ENCODE peak calls at places on chromosome 15, in six cellular contexts. V is H1, X is HepG2, M is GM12891, Y is K562, Q is GM12878. U is an unnamed sample.

GRCh38 chr15:89808160-89808870 is 6.3 kb downstream of the ANPEP start:
- DNase-seq in V (no peak), X (no peak), M (no peak), Y (no peak), Q (no peak), U (no peak)

GRCh38 chr15:40333922-40334492 is 6.7 kb downstream of the CCDC9B start:
- DNase-seq in V (no peak), X (no peak), M (no peak), Y (peak; percentile 43), Q (no peak), U (no peak)

GRCh38 chr15:60912984-60913697 is 316.0 kb downstream of the RORA start:
- DNase-seq in V (no peak), X (no peak), M (no peak), Y (no peak), Q (no peak), U (no peak)

GRCh38 chr15:60727661-60728060 is 248.7 kb upstream of the ICE2 start:
- DNase-seq in V (no peak), X (no peak), M (no peak), Y (no peak), Q (no peak), U (no peak)

GRCh38 chr15:58425185-58425584 is 6.6 kb upstream of the LIPC start:
- DNase-seq in V (no peak), X (no peak), M (no peak), Y (no peak), Q (no peak), U (no peak)

GRCh38 chr15:68449389-68449788 is 17.4 kb upstream of the ITGA11 start:
- DNase-seq in V (no peak), X (no peak), M (no peak), Y (no peak), Q (no peak), U (no peak)

GRCh38 chr15:65050270-65050669 is 5.1 kb downstream of the SLC51B start:
- DNase-seq in V (no peak), X (no peak), M (no peak), Y (no peak), Q (no peak), U (no peak)

GRCh38 chr15:57333487-57333886 is 42.8 kb upstream of the CGNL1 start:
- DNase-seq in V (no peak), X (no peak), M (no peak), Y (no peak), Q (no peak), U (no peak)

GRCh38 chr15:99476413-99477222 is 89.2 kb upstream of the MEF2A start:
- DNase-seq in V (no peak), X (peak; percentile 73), M (peak; percentile 45), Y (no peak), Q (no peak), U (no peak)

GRCh38 chr15:25171856-25172687 is 217.3 kb downstream of the SNRPN start:
- DNase-seq in V (no peak), X (no peak), M (no peak), Y (no peak), Q (no peak), U (no peak)

GRCh38 chr15:72193781-72194396 is 3.7 kb downstream of the GRAMD2A start:
- DNase-seq in V (no peak), X (no peak), M (no peak), Y (no peak), Q (no peak), U (no peak)

GRCh38 chr15:37586976-37587375 is 347.5 kb upstream of the TMCO5A start:
- DNase-seq in V (no peak), X (no peak), M (no peak), Y (no peak), Q (no peak), U (no peak)

GRCh38 chr15:61050844-61051569 is 178.1 kb downstream of the RORA start:
- DNase-seq in V (no peak), X (no peak), M (no peak), Y (no peak), Q (no peak), U (no peak)

GRCh38 chr15:89556413-89557262 is 18.6 kb upstream of the TICRR start:
- DNase-seq in V (peak; percentile 39), X (peak; percentile 62), M (no peak), Y (peak; percentile 57), Q (no peak), U (no peak)

GRCh38 chr15:96416218-96416933 is 85.9 kb downstream of the NR2F2 start:
- DNase-seq in V (no peak), X (no peak), M (no peak), Y (no peak), Q (no peak), U (no peak)

GRCh38 chr15:78100886-78101285 is 8.5 kb downstream of the SH2D7 start:
- DNase-seq in V (no peak), X (no peak), M (no peak), Y (no peak), Q (no peak), U (no peak)

GRCh38 chr15:28955160-28955502 is 69.4 kb downstream of the APBA2 start:
- DNase-seq in V (no peak), X (no peak), M (no peak), Y (peak; percentile 66), Q (peak; percentile 17), U (no peak)

GRCh38 chr15:29674661-29675533 is 147.4 kb downstream of the TJP1 start:
- DNase-seq in V (peak; percentile 73), X (peak; percentile 46), M (no peak), Y (peak; percentile 67), Q (no peak), U (no peak)

GRCh38 chr15:61088675-61089074 is 140.4 kb downstream of the RORA start:
- DNase-seq in V (no peak), X (no peak), M (no peak), Y (no peak), Q (no peak), U (no peak)

GRCh38 chr15:44298878-44299277 is 10.4 kb downstream of the GOLM2 start:
- DNase-seq in V (no peak), X (peak; percentile 10), M (no peak), Y (peak; percentile 26), Q (no peak), U (no peak)

GRCh38 chr15:27956285-27956684 is 142.8 kb downstream of the OCA2 start:
- DNase-seq in V (no peak), X (no peak), M (no peak), Y (no peak), Q (no peak), U (no peak)

GRCh38 chr15:44102675-44103254 is 92.3 kb downstream of the FRMD5 start:
- DNase-seq in V (no peak), X (peak; percentile 75), M (no peak), Y (no peak), Q (no peak), U (no peak)

GRCh38 chr15:60520825-60521368 is 42.0 kb upstream of the ICE2 start:
- DNase-seq in V (no peak), X (peak; percentile 63), M (no peak), Y (peak; percentile 54), Q (no peak), U (peak; percentile 13)

GRCh38 chr15:57133127-57133968 is 214.9 kb downstream of the TCF12 start:
- DNase-seq in V (no peak), X (no peak), M (no peak), Y (no peak), Q (no peak), U (no peak)

GRCh38 chr15:48718646-48719045 is 73.1 kb upstream of the FBN1 start:
- DNase-seq in V (no peak), X (no peak), M (no peak), Y (peak; percentile 35), Q (no peak), U (no peak)

GRCh38 chr15:70072479-70072878 is 25.2 kb downstream of the TLE3 start:
- DNase-seq in V (no peak), X (no peak), M (no peak), Y (no peak), Q (no peak), U (no peak)

GRCh38 chr15:70068783-70069565 is 28.7 kb downstream of the TLE3 start:
- DNase-seq in V (no peak), X (no peak), M (no peak), Y (no peak), Q (no peak), U (no peak)

GRCh38 chr15:70069716-70070115 is 28.0 kb downstream of the TLE3 start:
- DNase-seq in V (no peak), X (no peak), M (no peak), Y (no peak), Q (no peak), U (no peak)

GRCh38 chr15:70074380-70074779 is 23.3 kb downstream of the TLE3 start:
- DNase-seq in V (no peak), X (no peak), M (no peak), Y (no peak), Q (no peak), U (no peak)

DNA sequence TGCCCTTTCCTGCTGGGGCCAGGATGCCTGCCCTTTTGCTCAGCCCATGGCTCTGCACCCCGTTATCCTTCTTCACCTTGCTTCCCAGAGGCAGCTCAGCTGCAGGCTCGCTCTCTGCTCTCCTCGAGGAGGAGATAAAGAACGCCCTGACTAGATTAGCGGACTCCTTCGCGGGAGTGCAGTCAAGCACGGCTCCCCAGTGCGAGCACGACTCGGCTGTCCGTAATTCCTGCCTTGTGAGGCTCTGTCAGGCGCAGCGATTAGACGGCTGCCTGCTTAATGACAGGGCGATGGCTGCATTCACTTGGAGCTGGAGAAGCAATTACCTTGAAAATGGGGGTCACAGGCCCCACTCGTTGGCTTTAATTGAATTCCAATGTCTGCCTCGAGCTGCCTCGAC is 25.9 kb downstream of the TLE3 start:
- DNase-seq in V (no peak), X (no peak), M (no peak), Y (no peak), Q (no peak), U (no peak)
- TF ChIP-seq POLR2AphosphoS5 in V (no peak), X (no peak), M (no peak), Y (no peak), Q (no peak), U (no peak)

GRCh38 chr15:101023501-101024110 is 104.4 kb downstream of the LRRK1 start:
- DNase-seq in V (no peak), X (no peak), M (no peak), Y (no peak), Q (no peak), U (no peak)
- TF ChIP-seq TAF1 in V (no peak), X (no peak), M (no peak), Y (no peak), Q (no peak), U (no peak)

GRCh38 chr15:52790166-52790708 is at the start of gene ONECUT1:
- DNase-seq in V (no peak), X (peak; percentile 37), M (peak; percentile 76), Y (peak; percentile 84), Q (no peak), U (peak; percentile 72)
- TF ChIP-seq POLR2A in V (no peak), X (no peak), M (no peak), Y (no peak), Q (no peak), U (no peak)

DNA sequence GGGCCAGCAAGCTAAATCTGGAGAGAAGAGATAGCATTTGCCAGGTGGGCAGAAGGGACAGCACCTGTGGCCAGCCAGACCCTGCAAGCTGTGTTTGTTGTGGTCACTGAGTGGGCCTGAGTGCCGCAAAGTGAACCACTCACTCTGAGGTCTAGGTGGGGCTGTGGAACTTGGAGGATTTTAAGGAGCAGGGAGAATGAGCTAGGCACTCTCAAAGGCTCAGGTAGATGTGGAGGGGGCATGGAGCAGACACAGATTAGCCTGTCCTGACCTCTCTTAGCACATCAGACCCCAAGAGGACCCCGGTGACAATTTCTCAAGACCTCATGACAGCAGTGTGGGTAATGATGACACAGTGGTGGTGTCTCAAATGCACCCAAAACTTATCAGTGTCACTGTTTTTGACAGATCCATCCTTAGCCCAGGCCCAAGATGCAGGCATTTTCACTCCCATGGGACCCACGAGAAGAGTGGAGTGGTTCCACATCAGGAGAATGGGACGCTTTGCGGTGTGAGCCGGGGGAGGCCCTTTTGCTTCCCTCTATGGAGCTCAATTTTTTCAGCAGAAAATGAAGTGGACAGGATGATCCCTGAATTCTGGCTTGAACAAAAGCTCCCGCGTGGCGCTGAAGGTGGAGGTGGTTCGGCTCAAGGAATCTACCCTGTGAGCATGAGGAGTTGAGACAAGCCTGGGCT is 43.8 kb upstream of the TLE3 start:
- DNase-seq in V (no peak), X (no peak), M (no peak), Y (no peak), Q (no peak), U (no peak)
- TF ChIP-seq POLR2AphosphoS5 in V (no peak), X (no peak), M (no peak), Y (no peak), Q (no peak), U (no peak)

U was measured in GM12892.